ENCODE peak calls at places on chromosomes 5 and 9, in six cellular contexts. O, N, C, M, J and V are unnamed samples.
A peak's percentile ranks its signal among the peaks of the same experiment; 100 is the strongest.

GRCh38 chr5:147963948-147964693 is 57.8 kb upstream of the C5orf46 start:
- DNase-seq in O (no peak), N (no peak), C (no peak), M (peak; percentile 7), J (no peak), V (no peak)

GRCh38 chr9:131645078-131645776 is 94.6 kb downstream of the RAPGEF1 start:
- DNase-seq in O (no peak), N (no peak), C (no peak), M (no peak), J (no peak), V (no peak)

GRCh38 chr5:94908889-94909480 is 290.5 kb downstream of the SLF1 start:
- DNase-seq in O (peak; percentile 46), N (no peak), C (no peak), M (peak; percentile 31), J (peak; percentile 2), V (peak; percentile 31)

GRCh38 chr5:139863855-139864558 is 68.4 kb downstream of the PSD2 start:
- DNase-seq in O (peak; percentile 73), N (peak; percentile 69), C (peak; percentile 82), M (peak; percentile 47), J (peak; percentile 44), V (peak; percentile 81)

GRCh38 chr9:35603506-35603985 is 1.5 kb upstream of the TESK1 start:
- DNase-seq in O (peak; percentile 67), N (peak; percentile 71), C (peak; percentile 83), M (no peak), J (no peak), V (no peak)

GRCh38 chr5:103224118-103224893 is 34.3 kb upstream of the MACIR start:
- DNase-seq in O (peak; percentile 46), N (no peak), C (no peak), M (peak; percentile 62), J (peak; percentile 57), V (peak; percentile 3)

GRCh38 chr9:105672711-105673234 is 10.5 kb downstream of the TAL2 start:
- DNase-seq in O (no peak), N (no peak), C (no peak), M (no peak), J (no peak), V (no peak)

GRCh38 chr9:122127396-122127798 is 32.2 kb downstream of the NDUFA8 start:
- DNase-seq in O (no peak), N (no peak), C (peak; percentile 49), M (no peak), J (no peak), V (no peak)

GRCh38 chr5:79020861-79021561 is 35.9 kb upstream of the ARSB start:
- DNase-seq in O (peak; percentile 58), N (peak; percentile 65), C (peak; percentile 77), M (peak; percentile 46), J (peak; percentile 5), V (peak; percentile 37)

GRCh38 chr5:38846379-38846967 is 661 bp downstream of the OSMR start:
- DNase-seq in O (no peak), N (no peak), C (no peak), M (no peak), J (no peak), V (no peak)

GRCh38 chr5:32541241-32541640 is 44.1 kb upstream of the SUB1 start:
- DNase-seq in O (no peak), N (no peak), C (no peak), M (no peak), J (no peak), V (no peak)

GRCh38 chr9:127918201-127919107 is 1.6 kb upstream of the ST6GALNAC4 start:
- DNase-seq in O (no peak), N (no peak), C (no peak), M (no peak), J (no peak), V (no peak)